ENCODE peak calls at places on chromosomes 11 and 22, in five cellular contexts. One of them, this sample, is unnamed.

GRCh38 chr22:49751968-49752597 is 75.6 kb downstream of the BRD1 start:
- DNase-seq in activated CD4-positive, alpha-beta T cell treated with anti-CD3 and anti-CD28 coated beads, Interleukin-2, amount 50 U/mL, for 1 hour: no peak
- DNase-seq in spleen: no peak
- DNase-seq in non-pigmented ciliary epithelial cell: no peak
- DNase-seq in EL: no peak
- DNase-seq in this sample: no peak

GRCh38 chr11:3016861-3017260 is 24.7 kb upstream of the NAP1L4 start:
- DNase-seq in activated CD4-positive, alpha-beta T cell treated with anti-CD3 and anti-CD28 coated beads, Interleukin-2, amount 50 U/mL, for 1 hour: no peak
- DNase-seq in spleen: no peak
- DNase-seq in non-pigmented ciliary epithelial cell: no peak
- DNase-seq in EL: no peak
- DNase-seq in this sample: no peak

GRCh38 chr11:3834349-3835099 is 6.2 kb downstream of the RHOG start:
- DNase-seq in activated CD4-positive, alpha-beta T cell treated with anti-CD3 and anti-CD28 coated beads, Interleukin-2, amount 50 U/mL, for 1 hour: no peak
- DNase-seq in spleen: peak; percentile 91
- DNase-seq in non-pigmented ciliary epithelial cell: no peak
- DNase-seq in EL: no peak
- DNase-seq in this sample: no peak

GRCh38 chr11:5504403-5504891 is 5.3 kb downstream of the UBQLN3 start:
- DNase-seq in activated CD4-positive, alpha-beta T cell treated with anti-CD3 and anti-CD28 coated beads, Interleukin-2, amount 50 U/mL, for 1 hour: no peak
- DNase-seq in spleen: no peak
- DNase-seq in non-pigmented ciliary epithelial cell: no peak
- DNase-seq in EL: no peak
- DNase-seq in this sample: no peak

GRCh38 chr22:30881361-30882180 is 87.0 kb downstream of the MORC2 start:
- DNase-seq in activated CD4-positive, alpha-beta T cell treated with anti-CD3 and anti-CD28 coated beads, Interleukin-2, amount 50 U/mL, for 1 hour: no peak
- DNase-seq in spleen: peak; percentile 66
- DNase-seq in non-pigmented ciliary epithelial cell: no peak
- DNase-seq in EL: no peak
- DNase-seq in this sample: no peak

GRCh38 chr11:32489464-32489863 is 54.1 kb upstream of the WT1 start:
- DNase-seq in activated CD4-positive, alpha-beta T cell treated with anti-CD3 and anti-CD28 coated beads, Interleukin-2, amount 50 U/mL, for 1 hour: no peak
- DNase-seq in spleen: no peak
- DNase-seq in non-pigmented ciliary epithelial cell: no peak
- DNase-seq in EL: no peak
- DNase-seq in this sample: no peak

GRCh38 chr11:124535552-124536232 is 7.8 kb downstream of the OR8B12 start:
- DNase-seq in activated CD4-positive, alpha-beta T cell treated with anti-CD3 and anti-CD28 coated beads, Interleukin-2, amount 50 U/mL, for 1 hour: no peak
- DNase-seq in spleen: no peak
- DNase-seq in non-pigmented ciliary epithelial cell: no peak
- DNase-seq in EL: peak; percentile 21
- DNase-seq in this sample: no peak

GRCh38 chr11:69102732-69103615 is 52.8 kb upstream of the SMIM38 start:
- DNase-seq in activated CD4-positive, alpha-beta T cell treated with anti-CD3 and anti-CD28 coated beads, Interleukin-2, amount 50 U/mL, for 1 hour: no peak
- DNase-seq in spleen: no peak
- DNase-seq in non-pigmented ciliary epithelial cell: no peak
- DNase-seq in EL: no peak
- DNase-seq in this sample: no peak

GRCh38 chr11:2442554-2442953 is 1.8 kb downstream of the TRPM5 start:
- DNase-seq in activated CD4-positive, alpha-beta T cell treated with anti-CD3 and anti-CD28 coated beads, Interleukin-2, amount 50 U/mL, for 1 hour: no peak
- DNase-seq in spleen: no peak
- DNase-seq in non-pigmented ciliary epithelial cell: no peak
- DNase-seq in EL: no peak
- DNase-seq in this sample: no peak

GRCh38 chr11:74572349-74572748 is 20.0 kb upstream of the POLD3 start:
- DNase-seq in activated CD4-positive, alpha-beta T cell treated with anti-CD3 and anti-CD28 coated beads, Interleukin-2, amount 50 U/mL, for 1 hour: no peak
- DNase-seq in spleen: no peak
- DNase-seq in non-pigmented ciliary epithelial cell: no peak
- DNase-seq in EL: no peak
- DNase-seq in this sample: no peak

GRCh38 chr22:23997092-23997491 is 8.2 kb downstream of the GSTT4 start:
- DNase-seq in activated CD4-positive, alpha-beta T cell treated with anti-CD3 and anti-CD28 coated beads, Interleukin-2, amount 50 U/mL, for 1 hour: no peak
- DNase-seq in spleen: no peak
- DNase-seq in non-pigmented ciliary epithelial cell: no peak
- DNase-seq in EL: no peak
- DNase-seq in this sample: no peak

GRCh38 chr11:71311176-71311925 is 59.0 kb upstream of the SHANK2 start:
- DNase-seq in activated CD4-positive, alpha-beta T cell treated with anti-CD3 and anti-CD28 coated beads, Interleukin-2, amount 50 U/mL, for 1 hour: no peak
- DNase-seq in spleen: peak; percentile 19
- DNase-seq in non-pigmented ciliary epithelial cell: no peak
- DNase-seq in EL: no peak
- DNase-seq in this sample: no peak

GRCh38 chr11:18720811-18721575 is 5.0 kb downstream of the IGSF22 start:
- DNase-seq in activated CD4-positive, alpha-beta T cell treated with anti-CD3 and anti-CD28 coated beads, Interleukin-2, amount 50 U/mL, for 1 hour: peak; percentile 84
- DNase-seq in spleen: peak; percentile 93
- DNase-seq in non-pigmented ciliary epithelial cell: no peak
- DNase-seq in EL: peak; percentile 87
- DNase-seq in this sample: peak; percentile 81

GRCh38 chr22:48691431-48691851 is 1136.2 kb downstream of the BRD1 start:
- DNase-seq in activated CD4-positive, alpha-beta T cell treated with anti-CD3 and anti-CD28 coated beads, Interleukin-2, amount 50 U/mL, for 1 hour: no peak
- DNase-seq in spleen: no peak
- DNase-seq in non-pigmented ciliary epithelial cell: no peak
- DNase-seq in EL: no peak
- DNase-seq in this sample: no peak

GRCh38 chr11:65593518-65594414 is 1.8 kb downstream of the KCNK7 start:
- DNase-seq in activated CD4-positive, alpha-beta T cell treated with anti-CD3 and anti-CD28 coated beads, Interleukin-2, amount 50 U/mL, for 1 hour: peak; percentile 48
- DNase-seq in spleen: no peak
- DNase-seq in non-pigmented ciliary epithelial cell: no peak
- DNase-seq in EL: no peak
- DNase-seq in this sample: peak; percentile 79

GRCh38 chr11:34356576-34356917 is 1.3 kb downstream of the ABTB2 start:
- DNase-seq in activated CD4-positive, alpha-beta T cell treated with anti-CD3 and anti-CD28 coated beads, Interleukin-2, amount 50 U/mL, for 1 hour: no peak
- DNase-seq in spleen: no peak
- DNase-seq in non-pigmented ciliary epithelial cell: no peak
- DNase-seq in EL: peak; percentile 63
- DNase-seq in this sample: no peak

GRCh38 chr11:41457216-41458014 is 2.0 kb downstream of the LRRC4C start:
- DNase-seq in activated CD4-positive, alpha-beta T cell treated with anti-CD3 and anti-CD28 coated beads, Interleukin-2, amount 50 U/mL, for 1 hour: no peak
- DNase-seq in spleen: no peak
- DNase-seq in non-pigmented ciliary epithelial cell: no peak
- DNase-seq in EL: no peak
- DNase-seq in this sample: no peak

GRCh38 chr11:105767945-105768344 is 158.1 kb downstream of the GRIA4 start:
- DNase-seq in activated CD4-positive, alpha-beta T cell treated with anti-CD3 and anti-CD28 coated beads, Interleukin-2, amount 50 U/mL, for 1 hour: no peak
- DNase-seq in spleen: no peak
- DNase-seq in non-pigmented ciliary epithelial cell: no peak
- DNase-seq in EL: no peak
- DNase-seq in this sample: no peak

GRCh38 chr22:27991586-27992293 is 72.7 kb upstream of the PITPNB start:
- DNase-seq in activated CD4-positive, alpha-beta T cell treated with anti-CD3 and anti-CD28 coated beads, Interleukin-2, amount 50 U/mL, for 1 hour: no peak
- DNase-seq in spleen: no peak
- DNase-seq in non-pigmented ciliary epithelial cell: no peak
- DNase-seq in EL: no peak
- DNase-seq in this sample: no peak

GRCh38 chr11:105738972-105739574 is 129.2 kb downstream of the GRIA4 start:
- DNase-seq in activated CD4-positive, alpha-beta T cell treated with anti-CD3 and anti-CD28 coated beads, Interleukin-2, amount 50 U/mL, for 1 hour: no peak
- DNase-seq in spleen: no peak
- DNase-seq in non-pigmented ciliary epithelial cell: no peak
- DNase-seq in EL: no peak
- DNase-seq in this sample: no peak

GRCh38 chr22:49016909-49017768 is 810.5 kb downstream of the BRD1 start:
- DNase-seq in activated CD4-positive, alpha-beta T cell treated with anti-CD3 and anti-CD28 coated beads, Interleukin-2, amount 50 U/mL, for 1 hour: no peak
- DNase-seq in spleen: peak; percentile 19
- DNase-seq in non-pigmented ciliary epithelial cell: no peak
- DNase-seq in EL: no peak
- DNase-seq in this sample: no peak

GRCh38 chr11:39374963-39375698 is 2084.3 kb downstream of the LRRC4C start:
- DNase-seq in activated CD4-positive, alpha-beta T cell treated with anti-CD3 and anti-CD28 coated beads, Interleukin-2, amount 50 U/mL, for 1 hour: no peak
- DNase-seq in spleen: no peak
- DNase-seq in non-pigmented ciliary epithelial cell: no peak
- DNase-seq in EL: peak; percentile 7
- DNase-seq in this sample: peak; percentile 3

GRCh38 chr22:16962501-16962900 is 45.5 kb downstream of the GAB4 start:
- DNase-seq in activated CD4-positive, alpha-beta T cell treated with anti-CD3 and anti-CD28 coated beads, Interleukin-2, amount 50 U/mL, for 1 hour: no peak
- DNase-seq in spleen: no peak
- DNase-seq in non-pigmented ciliary epithelial cell: no peak
- DNase-seq in EL: no peak
- DNase-seq in this sample: no peak

GRCh38 chr11:2794947-2795346 is 90.6 kb downstream of the CDKN1C start:
- DNase-seq in activated CD4-positive, alpha-beta T cell treated with anti-CD3 and anti-CD28 coated beads, Interleukin-2, amount 50 U/mL, for 1 hour: no peak
- DNase-seq in spleen: peak; percentile 44
- DNase-seq in non-pigmented ciliary epithelial cell: no peak
- DNase-seq in EL: no peak
- DNase-seq in this sample: no peak

GRCh38 chr11:7573558-7574296 is 59.9 kb downstream of the PPFIBP2 start:
- DNase-seq in activated CD4-positive, alpha-beta T cell treated with anti-CD3 and anti-CD28 coated beads, Interleukin-2, amount 50 U/mL, for 1 hour: no peak
- DNase-seq in spleen: no peak
- DNase-seq in non-pigmented ciliary epithelial cell: no peak
- DNase-seq in EL: no peak
- DNase-seq in this sample: no peak

GRCh38 chr11:131928992-131929391 is 558.6 kb downstream of the NTM start:
- DNase-seq in activated CD4-positive, alpha-beta T cell treated with anti-CD3 and anti-CD28 coated beads, Interleukin-2, amount 50 U/mL, for 1 hour: no peak
- DNase-seq in spleen: no peak
- DNase-seq in non-pigmented ciliary epithelial cell: no peak
- DNase-seq in EL: no peak
- DNase-seq in this sample: no peak

GRCh38 chr11:69212121-69213110 is 56.7 kb downstream of the SMIM38 start:
- DNase-seq in activated CD4-positive, alpha-beta T cell treated with anti-CD3 and anti-CD28 coated beads, Interleukin-2, amount 50 U/mL, for 1 hour: no peak
- DNase-seq in spleen: no peak
- DNase-seq in non-pigmented ciliary epithelial cell: no peak
- DNase-seq in EL: no peak
- DNase-seq in this sample: no peak

GRCh38 chr11:90855531-90855930 is 632.7 kb upstream of the CHORDC1 start:
- DNase-seq in activated CD4-positive, alpha-beta T cell treated with anti-CD3 and anti-CD28 coated beads, Interleukin-2, amount 50 U/mL, for 1 hour: no peak
- DNase-seq in spleen: no peak
- DNase-seq in non-pigmented ciliary epithelial cell: no peak
- DNase-seq in EL: no peak
- DNase-seq in this sample: no peak

GRCh38 chr11:115499241-115499799 is 4.9 kb downstream of the CADM1 start:
- DNase-seq in activated CD4-positive, alpha-beta T cell treated with anti-CD3 and anti-CD28 coated beads, Interleukin-2, amount 50 U/mL, for 1 hour: no peak
- DNase-seq in spleen: no peak
- DNase-seq in non-pigmented ciliary epithelial cell: no peak
- DNase-seq in EL: no peak
- DNase-seq in this sample: no peak

GRCh38 chr22:30649430-30650007 is 13.9 kb downstream of the SLC35E4 start:
- DNase-seq in activated CD4-positive, alpha-beta T cell treated with anti-CD3 and anti-CD28 coated beads, Interleukin-2, amount 50 U/mL, for 1 hour: peak; percentile 56
- DNase-seq in spleen: no peak
- DNase-seq in non-pigmented ciliary epithelial cell: no peak
- DNase-seq in EL: peak; percentile 92
- DNase-seq in this sample: peak; percentile 89

GRCh38 chr11:63536669-63537292 is at the start of gene PLAAT4:
- DNase-seq in activated CD4-positive, alpha-beta T cell treated with anti-CD3 and anti-CD28 coated beads, Interleukin-2, amount 50 U/mL, for 1 hour: peak; percentile 19
- DNase-seq in spleen: no peak
- DNase-seq in non-pigmented ciliary epithelial cell: no peak
- DNase-seq in EL: peak; percentile 60
- DNase-seq in this sample: peak; percentile 68